ENCODE peak calls at places on chromosome 6, in nine cellular contexts. V is CD4-positive, alpha-beta memory T cell; A is gastrocnemius medialis; O is body of pancreas; E is right lobe of liver; F is pancreas; H is uterus; B is HepG2; I is cardiac muscle cell. D is an unnamed sample.
A peak's percentile ranks its signal among the peaks of the same experiment; 100 is the strongest.

GRCh38 chr6:26175428-26176181 is 88.4 kb downstream of the HFE start:
- DNase-seq in O (no peak), F (no peak), B (peak; percentile 72), H (no peak), E (no peak), A (no peak), I (peak; percentile 82), V (peak; percentile 73), D (peak; percentile 85)

GRCh38 chr6:13614126-13614925 is 809 bp upstream of the NOL7 start:
- DNase-seq in H (no peak), F (peak; percentile 81), I (peak; percentile 71), E (peak; percentile 76), O (peak; percentile 65), V (no peak), A (peak; percentile 48), B (peak; percentile 38), D (peak; percentile 72)

GRCh38 chr6:26187981-26188635 is 100.9 kb downstream of the HFE start:
- DNase-seq in H (no peak), O (no peak), F (no peak), A (no peak), I (peak; percentile 63), B (peak; percentile 76), V (no peak), E (peak; percentile 72), D (peak; percentile 62)

GRCh38 chr6:152952045-152952444 is 30.8 kb downstream of the FBXO5 start:
- DNase-seq in B (peak; percentile 34), V (no peak), A (no peak), H (no peak), E (no peak), I (peak; percentile 28), F (no peak), O (no peak), D (peak; percentile 6)

GRCh38 chr6:711925-712324 is 19.0 kb upstream of the EXOC2 start:
- DNase-seq in O (no peak), F (no peak), E (no peak), A (no peak), B (no peak), V (no peak), I (no peak), H (no peak), D (no peak)

GRCh38 chr6:40899684-40900155 is 139.3 kb downstream of the UNC5CL start:
- DNase-seq in I (no peak), B (peak; percentile 97), H (no peak), V (no peak), E (peak; percentile 63), F (no peak), O (no peak), A (no peak), D (no peak)

GRCh38 chr6:72553531-72554202 is 68.2 kb upstream of the KCNQ5 start:
- DNase-seq in I (peak; percentile 80), E (no peak), F (no peak), V (no peak), B (no peak), H (no peak), A (no peak), O (no peak), D (peak; percentile 90)

GRCh38 chr6:149482542-149483261 is 2.1 kb downstream of the ZC3H12D start:
- DNase-seq in O (no peak), V (no peak), E (no peak), H (no peak), I (no peak), F (no peak), B (no peak), A (no peak), D (no peak)

GRCh38 chr6:116404706-116405105 is 34.0 kb downstream of the DSE start:
- DNase-seq in V (no peak), H (no peak), E (no peak), O (no peak), F (no peak), I (peak; percentile 47), B (no peak), A (no peak), D (peak; percentile 45)

GRCh38 chr6:116403205-116403604 is 32.5 kb downstream of the DSE start:
- DNase-seq in O (no peak), I (no peak), A (no peak), H (no peak), E (no peak), V (no peak), F (no peak), B (no peak), D (no peak)

GRCh38 chr6:116406678-116407345 is 36.1 kb downstream of the DSE start:
- DNase-seq in E (no peak), I (peak; percentile 66), F (no peak), H (no peak), A (no peak), O (no peak), V (no peak), B (no peak), D (peak; percentile 75)

GRCh38 chr6:116405147-116405546 is 34.4 kb downstream of the DSE start:
- DNase-seq in H (peak; percentile 30), A (no peak), V (no peak), O (no peak), F (no peak), B (no peak), E (no peak), I (no peak), D (peak; percentile 91)

GRCh38 chr6:116405663-116406329 is 35.0 kb downstream of the DSE start:
- DNase-seq in V (no peak), F (no peak), O (no peak), I (peak; percentile 41), E (no peak), B (no peak), H (no peak), A (peak; percentile 66), D (peak; percentile 90)
- H3K4me1 ChIP-seq in V (no peaks in the 10 kb centered on the region), F (no peaks in the 10 kb centered on the region), O (no peaks in the 10 kb centered on the region), I (peaks cover 24% of the 10 kb centered on the region), E (no peaks in the 10 kb centered on the region), B (no peaks in the 10 kb centered on the region), H (no peaks in the 10 kb centered on the region), A (peaks cover 63% of the 10 kb centered on the region), D (peaks cover 62% of the 10 kb centered on the region)

DNA sequence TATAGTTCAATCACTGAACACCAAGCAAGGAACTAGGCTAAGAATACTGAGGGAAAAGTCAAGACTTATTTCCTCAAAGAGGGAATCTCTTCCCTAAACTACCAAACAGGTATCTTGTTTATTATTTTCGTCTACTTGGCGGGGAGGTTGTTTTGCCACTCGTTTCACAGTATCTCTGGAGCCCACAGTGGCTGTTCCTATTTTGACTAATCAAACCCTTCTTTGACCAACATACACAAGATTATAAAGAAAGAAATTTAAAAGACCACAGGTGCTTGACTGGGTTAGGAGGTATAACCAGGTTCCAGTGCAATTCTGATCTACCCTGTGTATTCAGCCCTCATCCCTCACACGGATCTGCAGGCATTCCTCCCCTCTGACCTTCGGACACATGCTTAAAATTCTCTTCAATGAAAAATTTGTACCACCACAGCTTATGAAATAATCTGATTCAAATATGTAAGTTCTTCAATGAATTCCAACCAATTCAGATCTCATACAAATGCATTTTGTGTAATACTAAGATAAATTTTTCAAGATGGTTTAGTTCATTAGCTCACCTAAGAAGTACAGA is 5.9 kb downstream of the MAN1A1 start:
- DNase-seq in F (no peak), E (no peak), I (no peak), H (no peak), B (peak; percentile 51), V (no peak), O (no peak), A (no peak), D (no peak)
- H3K4me1 ChIP-seq in F (peaks cover 36% of the 10 kb centered on the region), E (no peaks in the 10 kb centered on the region), I (peaks cover 40% of the 10 kb centered on the region), H (no peaks in the 10 kb centered on the region), B (peaks cover 69% of the 10 kb centered on the region), V (peaks cover 49% of the 10 kb centered on the region), O (peaks cover 64% of the 10 kb centered on the region), A (peaks cover 6% of the 10 kb centered on the region), D (peaks cover 59% of the 10 kb centered on the region)

GRCh38 chr6:30510419-30510818 is 21.1 kb downstream of the HLA-E start:
- DNase-seq in I (no peak), B (no peak), E (no peak), O (no peak), F (no peak), V (no peak), H (no peak), A (no peak), D (no peak)

GRCh38 chr6:30513451-30513850 is 24.1 kb downstream of the HLA-E start:
- DNase-seq in F (no peak), A (no peak), E (no peak), H (no peak), V (no peak), I (no peak), B (no peak), O (no peak), D (no peak)

GRCh38 chr6:30508890-30509736 is 19.8 kb downstream of the HLA-E start:
- DNase-seq in I (peak; percentile 76), E (no peak), H (no peak), A (no peak), V (peak; percentile 85), O (no peak), B (no peak), F (no peak), D (no peak)

GRCh38 chr6:30511147-30511546 is 21.8 kb downstream of the HLA-E start:
- DNase-seq in H (no peak), I (no peak), B (no peak), E (no peak), V (no peak), F (no peak), A (no peak), O (no peak), D (no peak)

DNA sequence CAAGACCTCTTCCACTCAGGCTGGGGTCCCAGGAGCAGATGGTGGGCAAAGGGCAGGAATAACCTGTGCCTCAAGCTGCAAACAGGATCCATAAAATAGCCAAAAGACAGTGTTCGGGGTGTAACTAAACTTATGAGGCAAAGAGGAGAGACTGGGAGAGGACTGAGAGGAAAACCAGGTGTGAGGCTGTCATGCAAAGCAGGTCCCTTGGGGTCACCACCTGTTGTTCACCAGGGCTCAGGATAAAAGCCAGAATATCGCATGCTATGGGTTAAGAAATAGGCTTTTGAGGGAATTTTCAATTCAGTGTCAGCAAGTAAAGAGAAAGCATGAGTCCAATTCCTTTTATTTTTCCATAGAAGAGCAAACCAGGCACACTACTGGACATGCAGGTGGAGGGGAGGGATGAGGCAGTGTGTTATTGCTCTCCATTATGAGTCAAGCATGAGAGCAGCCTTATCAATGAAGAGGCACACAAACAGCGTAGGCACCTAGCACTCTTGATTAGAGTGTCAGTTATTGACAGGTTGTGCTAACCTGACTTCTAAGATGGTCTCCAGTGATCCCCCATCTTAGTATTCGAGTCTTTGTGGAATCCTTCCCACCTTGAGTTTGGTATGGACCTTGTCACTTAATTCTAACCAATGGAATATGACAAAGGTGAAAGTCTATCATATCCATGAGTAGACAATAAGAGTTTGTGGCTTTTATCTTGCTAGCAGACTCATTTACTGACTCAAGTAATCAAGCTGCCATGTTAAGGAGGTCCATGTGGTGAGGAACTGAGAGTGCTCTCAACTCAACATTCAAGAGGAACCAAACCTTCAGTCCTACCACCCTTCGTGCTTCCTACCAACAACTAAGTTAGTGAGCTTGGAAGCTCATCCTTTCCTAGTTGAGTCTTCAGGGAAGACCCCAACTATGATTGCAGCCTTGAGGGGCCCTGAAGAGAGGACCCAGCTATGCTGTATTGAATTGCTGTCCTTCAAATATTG is 18.8 kb downstream of the HLA-E start:
- DNase-seq in E (no peak), I (no peak), F (no peak), O (no peak), B (no peak), H (no peak), V (no peak), A (no peak), D (no peak)
- H3K4me1 ChIP-seq in E (no peaks in the 10 kb centered on the region), I (no peaks in the 10 kb centered on the region), F (no peaks in the 10 kb centered on the region), O (no peaks in the 10 kb centered on the region), B (peaks cover 6% of the 10 kb centered on the region), H (no peaks in the 10 kb centered on the region), V (peaks cover 69% of the 10 kb centered on the region), A (no peaks in the 10 kb centered on the region), D (no peaks in the 10 kb centered on the region)

DNA sequence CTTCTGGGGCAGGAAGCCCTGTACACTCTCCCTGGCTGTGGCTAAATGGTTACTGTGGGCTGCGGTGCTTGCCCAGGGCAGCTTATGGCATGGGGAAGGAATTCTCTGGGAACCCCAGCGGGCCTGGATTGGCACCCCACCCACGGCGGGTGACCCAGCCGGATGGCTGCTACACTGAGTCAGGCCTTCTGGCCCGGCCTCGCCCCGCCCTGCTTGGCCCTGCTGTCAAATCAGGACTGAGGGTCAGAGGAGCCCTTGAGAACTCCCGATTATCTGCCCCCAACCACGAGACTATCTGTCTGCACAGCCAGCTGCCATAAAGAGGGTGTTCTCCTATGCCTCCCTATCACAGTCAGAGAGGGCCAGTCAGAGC is 7.3 kb upstream of the ITPR3 start:
- DNase-seq in A (no peak), O (no peak), E (no peak), H (no peak), V (no peak), F (no peak), B (no peak), I (peak; percentile 45), D (peak; percentile 76)
- H3K4me1 ChIP-seq in A (peaks cover 22% of the 10 kb centered on the region), O (no peaks in the 10 kb centered on the region), E (no peaks in the 10 kb centered on the region), H (peaks cover 16% of the 10 kb centered on the region), V (no peaks in the 10 kb centered on the region), F (no peaks in the 10 kb centered on the region), B (peaks cover 61% of the 10 kb centered on the region), I (peaks cover 18% of the 10 kb centered on the region), D (peaks cover 29% of the 10 kb centered on the region)

D was measured in adipocyte.